ENCODE peak calls at places on chromosomes 2 and 18, in five cellular contexts. T is GM12878, H is A549, M is HepG2, D is K562. P is an unnamed sample.

GRCh38 chr2:8135051-8135675 is 546.7 kb upstream of the ID2 start:
- DNase-seq in T (no peak), H (no peak), M (no peak), D (no peak), P (no peak)

GRCh38 chr2:40680547-40680946 is 228.7 kb upstream of the SLC8A1 start:
- DNase-seq in T (no peak), H (no peak), M (no peak), D (no peak), P (no peak)

GRCh38 chr18:62566199-62566598 is 43.4 kb downstream of the ZCCHC2 start:
- DNase-seq in T (no peak), H (peak), M (peak), D (peak), P (peak)

GRCh38 chr2:148603562-148603920 is 41.0 kb upstream of the EPC2 start:
- DNase-seq in T (peak), H (no peak), M (no peak), D (no peak), P (no peak)

GRCh38 chr18:56196495-56197225 is 441.7 kb downstream of the TXNL1 start:
- DNase-seq in T (no peak), H (no peak), M (no peak), D (no peak), P (no peak)

GRCh38 chr18:37393945-37394609 is 171.5 kb downstream of the CELF4 start:
- DNase-seq in T (no peak), H (peak), M (no peak), D (peak), P (peak)

GRCh38 chr2:21367421-21367820 is 243.7 kb downstream of the TDRD15 start:
- DNase-seq in T (no peak), H (no peak), M (no peak), D (no peak), P (no peak)

GRCh38 chr2:128563348-128563687 is 244.7 kb upstream of the HS6ST1 start:
- DNase-seq in T (no peak), H (no peak), M (no peak), D (no peak), P (no peak)

GRCh38 chr2:199972088-199972626 is 16.8 kb downstream of the MAIP1 start:
- DNase-seq in T (no peak), H (no peak), M (no peak), D (no peak), P (no peak)

GRCh38 chr2:36967236-36967876 is 1.0 kb upstream of the STRN start:
- DNase-seq in T (no peak), H (no peak), M (peak), D (peak), P (no peak)

GRCh38 chr2:226524381-226524843 is 275.2 kb downstream of the IRS1 start:
- DNase-seq in T (no peak), H (no peak), M (peak), D (no peak), P (no peak)

GRCh38 chr18:34720220-34720619 is 10.1 kb downstream of the DTNA start:
- DNase-seq in T (no peak), H (no peak), M (no peak), D (no peak), P (no peak)

GRCh38 chr18:54662986-54663385 is 71.9 kb downstream of the DYNAP start:
- DNase-seq in T (no peak), H (no peak), M (no peak), D (no peak), P (no peak)

GRCh38 chr18:76098728-76099514 is 396.1 kb downstream of the ZNF516 start:
- DNase-seq in T (no peak), H (no peak), M (no peak), D (no peak), P (no peak)

GRCh38 chr2:21770787-21771186 is 647.0 kb downstream of the TDRD15 start:
- DNase-seq in T (no peak), H (no peak), M (no peak), D (no peak), P (no peak)

GRCh38 chr2:19505199-19506136 is 147.0 kb upstream of the OSR1 start:
- DNase-seq in T (no peak), H (no peak), M (peak), D (no peak), P (no peak)

GRCh38 chr18:73717570-73717969 is 430.1 kb downstream of the FBXO15 start:
- DNase-seq in T (no peak), H (no peak), M (no peak), D (no peak), P (no peak)

GRCh38 chr2:20603791-20604190 is 47.1 kb downstream of the HS1BP3 start:
- DNase-seq in T (no peak), H (no peak), M (no peak), D (no peak), P (no peak)

GRCh38 chr2:36771671-36772070 is 75.2 kb downstream of the VIT start:
- DNase-seq in T (no peak), H (no peak), M (no peak), D (no peak), P (no peak)

GRCh38 chr18:70220628-70221027 is 15.1 kb upstream of the RTTN start:
- DNase-seq in T (no peak), H (no peak), M (no peak), D (no peak), P (no peak)

GRCh38 chr2:41597672-41598071 is 450.1 kb upstream of the PKDCC start:
- DNase-seq in T (no peak), H (no peak), M (no peak), D (no peak), P (no peak)

GRCh38 chr2:98463988-98464771 is 19.5 kb downstream of the INPP4A start:
- DNase-seq in T (no peak), H (no peak), M (no peak), D (no peak), P (no peak)

GRCh38 chr2:168552450-168552856 is 96.4 kb downstream of the CERS6 start:
- DNase-seq in T (peak), H (no peak), M (no peak), D (no peak), P (peak)

GRCh38 chr2:221372156-221372870 is 199.8 kb downstream of the EPHA4 start:
- DNase-seq in T (no peak), H (no peak), M (no peak), D (no peak), P (peak)

GRCh38 chr2:169091761-169092523 is 22.6 kb downstream of the DHRS9 start:
- DNase-seq in T (no peak), H (no peak), M (no peak), D (no peak), P (no peak)

GRCh38 chr2:135791418-135792190 is 45.4 kb downstream of the LCT start:
- DNase-seq in T (no peak), H (no peak), M (no peak), D (no peak), P (no peak)

GRCh38 chr2:234251326-234252271 is 201.1 kb downstream of the SPP2 start:
- DNase-seq in T (no peak), H (peak), M (peak), D (no peak), P (no peak)

GRCh38 chr2:188485496-188485895 is 193.8 kb downstream of the GULP1 start:
- DNase-seq in T (no peak), H (no peak), M (no peak), D (no peak), P (no peak)

GRCh38 chr18:55338955-55339662 is 248.9 kb downstream of the TCF4 start:
- DNase-seq in T (no peak), H (no peak), M (no peak), D (no peak), P (no peak)

DNA sequence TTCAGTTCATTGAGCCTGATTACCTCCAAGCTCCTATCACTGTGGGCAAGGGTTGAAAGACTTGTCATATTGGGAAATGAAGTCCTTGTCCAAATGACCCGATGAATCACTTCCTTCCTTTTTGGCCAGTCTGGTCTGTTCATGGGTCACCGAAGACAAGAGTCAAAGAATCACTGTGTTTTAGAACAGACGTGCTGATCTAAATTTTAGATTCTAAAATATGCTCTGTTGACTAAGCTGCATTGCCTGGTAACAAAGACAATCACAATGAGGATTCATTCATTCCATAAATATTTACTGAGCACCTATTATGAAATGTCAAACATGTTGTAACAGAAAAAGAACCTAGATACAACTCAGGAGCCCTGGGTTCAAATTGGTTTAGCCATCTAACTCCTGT is 99.4 kb upstream of the RND3 start:
- DNase-seq in T (no peak), H (peak), M (peak), D (no peak), P (no peak)
- TF ChIP-seq ESRRA in T (no peak), H (no peak), M (no peak), D (no peak), P (no peak)

GRCh38 chr2:110748489-110748867 is 16.1 kb downstream of the ACOXL start:
- DNase-seq in T (peak), H (no peak), M (no peak), D (no peak), P (no peak)
- TF ChIP-seq ESRRA in T (no peak), H (no peak), M (no peak), D (no peak), P (no peak)

GRCh38 chr18:8257851-8258434 is 351.3 kb upstream of the RAB12 start:
- DNase-seq in T (no peak), H (no peak), M (no peak), D (no peak), P (no peak)
- TF ChIP-seq ESRRA in T (no peak), H (no peak), M (no peak), D (no peak), P (no peak)

GRCh38 chr2:71889991-71890684 is 257.5 kb downstream of the CYP26B1 start:
- DNase-seq in T (no peak), H (no peak), M (no peak), D (no peak), P (no peak)

GRCh38 chr2:71891719-71892118 is 255.9 kb downstream of the CYP26B1 start:
- DNase-seq in T (no peak), H (no peak), M (no peak), D (no peak), P (no peak)

GRCh38 chr2:71892132-71892730 is 255.4 kb downstream of the CYP26B1 start:
- DNase-seq in T (no peak), H (no peak), M (no peak), D (no peak), P (no peak)

GRCh38 chr2:71892896-71893295 is 254.8 kb downstream of the CYP26B1 start:
- DNase-seq in T (no peak), H (no peak), M (no peak), D (no peak), P (no peak)

DNA sequence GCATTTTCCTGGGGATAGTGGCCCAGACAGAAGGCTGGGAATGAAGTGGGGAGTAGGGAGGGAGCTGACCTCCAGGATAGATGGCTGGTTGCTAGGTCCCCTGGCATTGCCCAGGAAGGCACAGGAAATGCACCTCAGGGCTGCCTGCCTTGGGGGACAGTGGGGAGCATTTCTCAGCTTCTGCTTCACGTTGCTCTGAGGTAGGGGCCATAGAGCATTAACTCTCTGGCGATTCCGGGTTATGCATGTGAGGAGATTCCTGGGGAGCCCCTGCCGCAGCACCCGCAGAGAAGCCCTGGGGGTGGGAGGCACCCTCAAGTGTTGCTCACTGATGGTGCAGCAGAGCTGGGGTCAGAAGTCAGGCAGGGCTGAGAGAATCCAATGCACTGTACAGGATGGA is 256.5 kb downstream of the CYP26B1 start:
- DNase-seq in T (no peak), H (no peak), M (no peak), D (no peak), P (no peak)
- TF ChIP-seq ESRRA in T (no peak), H (no peak), M (no peak), D (no peak), P (no peak)

P was measured in WTC11.